ENCODE peak calls at places on chromosome 1, in four cellular contexts. H, I, A and X are unnamed samples.
A peak's percentile ranks its signal among the peaks of the same experiment; 100 is the strongest.

GRCh38 chr1:34590211-34590623 is 164.6 kb upstream of the GJB5 start:
- DNase-seq in H (no peak), I (peak; percentile 16), A (peak; percentile 16), X (peak; percentile 9)

GRCh38 chr1:36354486-36354885 is 31.0 kb upstream of the EVA1B start:
- DNase-seq in H (no peak), I (no peak), A (no peak), X (no peak)

GRCh38 chr1:25804244-25804963 is 4.4 kb downstream of the SELENON start:
- DNase-seq in H (no peak), I (no peak), A (peak; percentile 79), X (no peak)

GRCh38 chr1:199612976-199613774 is 414.3 kb upstream of the NR5A2 start:
- DNase-seq in H (peak; percentile 3), I (no peak), A (peak; percentile 65), X (no peak)

GRCh38 chr1:228940526-228940925 is 205.2 kb downstream of the RHOU start:
- DNase-seq in H (no peak), I (no peak), A (no peak), X (no peak)

GRCh38 chr1:223500560-223501425 is 107.6 kb downstream of the CCDC185 start:
- DNase-seq in H (no peak), I (no peak), A (peak; percentile 98), X (no peak)

GRCh38 chr1:2053784-2054376 is 3.7 kb downstream of the PRKCZ start:
- DNase-seq in H (no peak), I (no peak), A (no peak), X (no peak)

GRCh38 chr1:207115269-207115668 is 11.2 kb downstream of the C4BPA start:
- DNase-seq in H (no peak), I (no peak), A (no peak), X (no peak)

GRCh38 chr1:94236630-94237290 is 624 bp downstream of the ARHGAP29 start:
- DNase-seq in H (no peak), I (no peak), A (peak; percentile 71), X (peak; percentile 7)

GRCh38 chr1:224747578-224747977 is 131.5 kb downstream of the CNIH3 start:
- DNase-seq in H (no peak), I (no peak), A (peak; percentile 85), X (peak; percentile 75)

GRCh38 chr1:92922378-92923035 is 38.8 kb downstream of the DIPK1A start:
- DNase-seq in H (no peak), I (no peak), A (peak; percentile 91), X (no peak)

GRCh38 chr1:2373551-2374259 is 17.6 kb downstream of the MORN1 start:
- DNase-seq in H (no peak), I (no peak), A (no peak), X (no peak)

GRCh38 chr1:101592861-101593260 is 356.0 kb downstream of the S1PR1 start:
- DNase-seq in H (no peak), I (no peak), A (no peak), X (no peak)

GRCh38 chr1:180623579-180624347 is 8.1 kb upstream of the XPR1 start:
- DNase-seq in H (no peak), I (no peak), A (peak; percentile 64), X (no peak)

GRCh38 chr1:41631971-41632370 is 147.5 kb upstream of the EDN2 start:
- DNase-seq in H (no peak), I (no peak), A (peak; percentile 88), X (no peak)

GRCh38 chr1:192224846-192225245 is 66.6 kb downstream of the RGS18 start:
- DNase-seq in H (no peak), I (no peak), A (no peak), X (no peak)

GRCh38 chr1:236895665-236896387 is 100.7 kb downstream of the MTR start:
- DNase-seq in H (no peak), I (no peak), A (no peak), X (no peak)

GRCh38 chr1:89394851-89395250 is 31.0 kb downstream of the GBP6 start:
- DNase-seq in H (no peak), I (no peak), A (no peak), X (no peak)
- H3K27ac ChIP-seq in H (no peak overlapping the region), I (no peak overlapping the region), A (no peak overlapping the region), X (no peak overlapping the region)

GRCh38 chr1:204885790-204886189 is 15.1 kb downstream of the NFASC start:
- DNase-seq in H (no peak), I (no peak), A (peak; percentile 44), X (no peak)
- H2AFZ ChIP-seq in H (no peak overlapping the region), I (no peak overlapping the region), A (no peak overlapping the region), X (no peak overlapping the region)

DNA sequence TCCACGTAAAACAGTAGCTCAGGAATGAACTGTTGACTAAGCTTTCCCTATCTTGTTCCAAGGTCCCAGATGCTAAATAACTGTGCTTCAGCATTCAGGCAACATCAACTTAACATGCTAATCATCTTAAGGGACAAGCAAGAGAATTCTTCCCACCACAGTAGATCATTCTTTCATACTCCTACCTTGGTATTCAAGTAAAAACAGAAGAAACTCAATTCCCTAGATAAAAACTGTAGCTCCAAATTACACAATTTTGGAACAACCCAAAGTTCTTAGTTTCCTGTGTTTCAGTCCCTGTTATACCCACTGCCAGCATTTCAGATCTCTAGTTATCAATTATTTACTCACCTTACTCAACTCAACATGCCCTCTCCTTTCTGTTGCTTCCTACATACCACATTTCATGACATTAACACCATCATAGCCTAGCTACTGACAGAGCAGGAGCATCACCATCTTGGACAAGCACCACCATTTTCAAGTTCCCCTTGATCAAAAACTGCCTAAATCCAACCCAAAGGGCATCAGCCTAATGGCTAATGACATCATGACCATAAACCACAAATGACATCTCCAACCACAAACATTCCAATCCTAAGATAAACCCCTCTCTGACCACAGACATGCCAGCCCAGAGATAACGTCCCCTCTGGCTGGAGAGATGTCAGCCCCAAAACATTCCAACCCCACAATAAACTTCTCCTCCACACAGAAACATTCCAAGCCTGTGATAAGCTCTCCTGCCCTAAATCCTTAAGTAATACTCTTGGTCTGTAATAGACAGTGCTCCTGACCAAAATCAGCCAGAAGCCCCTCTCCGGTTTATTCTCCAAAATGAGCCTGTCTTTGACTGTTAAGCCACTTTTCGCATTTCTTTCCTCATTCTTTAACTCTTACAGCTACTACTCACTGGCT is 191.2 kb downstream of the RERE start:
- DNase-seq in H (no peak), I (no peak), A (peak; percentile 82), X (no peak)
- H4K20me1 ChIP-seq in H (peaks cover 10% of the 10 kb centered on the region), I (no peaks in the 10 kb centered on the region), A (no peaks in the 10 kb centered on the region), X (peaks cover 6% of the 10 kb centered on the region)

DNA sequence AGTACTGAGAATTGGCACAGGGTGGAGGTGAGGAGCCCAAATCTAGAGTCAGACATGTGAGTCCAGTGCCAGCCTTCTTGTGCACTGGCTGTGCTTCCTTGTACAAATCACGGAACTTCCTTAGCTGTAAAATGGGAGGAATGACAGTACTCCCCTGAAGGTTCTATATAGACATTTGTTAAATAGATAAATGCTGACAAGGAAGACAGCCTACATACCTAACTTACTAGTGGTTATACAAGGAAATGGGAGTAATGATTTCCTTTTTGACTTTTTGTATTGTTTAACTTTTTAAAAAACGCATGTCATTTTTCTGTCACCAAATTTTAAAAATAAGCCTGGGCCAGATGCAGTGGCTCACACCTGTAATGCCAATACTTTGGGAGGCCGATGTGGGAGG is 50.2 kb downstream of the WARS2 start:
- DNase-seq in H (no peak), I (no peak), A (no peak), X (no peak)
- H3K27ac ChIP-seq in H (no peak overlapping the region), I (no peak overlapping the region), A (no peak overlapping the region), X (no peak overlapping the region)

DNA sequence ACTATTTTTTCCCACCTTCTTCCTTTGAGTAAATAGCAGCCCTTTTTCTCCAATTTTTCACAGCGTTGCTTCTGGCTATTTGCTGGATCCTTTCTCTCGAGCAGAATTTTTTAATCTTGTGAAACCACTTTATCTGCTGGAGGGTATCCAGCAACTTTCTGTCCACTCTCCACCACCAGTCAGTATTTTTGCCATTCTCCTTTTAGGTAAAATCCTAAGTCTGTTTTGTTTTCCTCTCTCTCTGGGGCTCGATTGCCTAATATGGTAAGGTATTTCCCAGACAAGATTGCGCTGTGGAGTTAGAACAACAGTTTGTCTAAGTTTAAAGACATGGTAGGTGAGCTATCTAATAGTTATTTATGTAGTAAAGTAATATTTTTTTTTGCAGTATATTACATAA is 156.9 kb downstream of the PPP1R12B start:
- DNase-seq in H (no peak), I (no peak), A (peak; percentile 72), X (no peak)
- H2AFZ ChIP-seq in H (no peak overlapping the region), I (no peak overlapping the region), A (peak overlapping the region; percentile 21), X (no peak overlapping the region)

DNA sequence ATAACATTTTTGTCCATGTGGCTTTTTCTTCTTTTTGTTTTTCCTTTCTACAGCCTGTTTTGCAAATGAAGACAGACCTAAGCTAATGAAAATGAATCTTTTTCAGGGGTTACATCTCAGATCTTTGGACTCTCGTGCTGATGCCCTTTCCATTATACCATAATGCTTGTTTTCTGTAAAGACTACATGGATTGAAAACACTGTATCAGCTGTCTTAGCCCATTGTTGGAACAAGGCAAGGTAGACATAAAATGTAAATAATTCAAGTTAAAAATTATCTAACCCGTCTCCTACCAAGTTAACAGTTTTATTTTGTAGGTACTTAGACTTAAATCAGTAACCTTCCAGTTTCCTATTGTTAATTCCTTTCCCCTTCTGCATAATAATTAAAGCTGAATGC is 44.9 kb downstream of the RPRD2 start:
- DNase-seq in H (no peak), I (no peak), A (no peak), X (no peak)
- H4K20me1 ChIP-seq in H (peaks cover 6% of the 10 kb centered on the region), I (no peaks in the 10 kb centered on the region), A (no peaks in the 10 kb centered on the region), X (peaks cover 60% of the 10 kb centered on the region)

GRCh38 chr1:220076861-220077762 is 12.5 kb downstream of the BPNT1 start:
- DNase-seq in H (no peak), I (no peak), A (peak; percentile 27), X (no peak)
- H3K27ac ChIP-seq in H (no peak overlapping the region), I (no peak overlapping the region), A (no peak overlapping the region), X (no peak overlapping the region)

GRCh38 chr1:23977854-23978191 is 2.3 kb downstream of the SRSF10 start:
- DNase-seq in H (no peak), I (no peak), A (peak; percentile 10), X (no peak)

GRCh38 chr1:23978825-23979224 is 1.3 kb downstream of the SRSF10 start:
- DNase-seq in H (no peak), I (no peak), A (peak; percentile 10), X (no peak)

GRCh38 chr1:23980725-23981063 is 567 bp upstream of the SRSF10 start:
- DNase-seq in H (peak; percentile 82), I (no peak), A (peak; percentile 58), X (peak; percentile 72)

GRCh38 chr1:23980006-23980724 is at the start of gene SRSF10:
- DNase-seq in H (peak; percentile 100), I (peak; percentile 98), A (peak; percentile 100), X (peak; percentile 99)

GRCh38 chr1:23979387-23980005 is 631 bp downstream of the SRSF10 start:
- DNase-seq in H (no peak), I (no peak), A (no peak), X (no peak)
- H2AFZ ChIP-seq in H (no peak overlapping the region), I (no peak overlapping the region), A (peak overlapping the region; percentile 31), X (peak overlapping the region; percentile 67)